ENCODE peak calls at places on chromosomes 6 and 20, in seven cellular contexts. D is lower lobe of right lung; C is activated CD8-positive, alpha-beta memory T cell treated with anti-CD3 and anti-CD28 coated beads for 24 hours; I is NCI-H345; W is fibroblast of lung; S is mesothelial cell of epicardium; Q is HEK293T. V is an unnamed sample.

GRCh38 chr6:30006170-30007131 is 54.6 kb upstream of the POLR1H start:
- DNase-seq in D (peak), C (peak), I (no peak), W (no peak), S (no peak), Q (no peak), V (no peak)

GRCh38 chr20:37729909-37730308 is 36.1 kb downstream of the CTNNBL1 start:
- DNase-seq in D (no peak), C (no peak), I (no peak), W (peak), S (no peak), Q (no peak), V (no peak)

GRCh38 chr20:15708984-15709598 is 864.2 kb downstream of the KIF16B start:
- DNase-seq in D (peak), C (peak), I (peak), W (peak), S (peak), Q (peak), V (no peak)

GRCh38 chr6:35400901-35401311 is 51.2 kb upstream of the FANCE start:
- DNase-seq in D (no peak), C (no peak), I (peak), W (peak), S (no peak), Q (no peak), V (no peak)

GRCh38 chr6:131894735-131895424 is 56.3 kb downstream of the CCN2 start:
- DNase-seq in D (no peak), C (no peak), I (no peak), W (no peak), S (no peak), Q (no peak), V (no peak)

GRCh38 chr20:58627212-58628072 is 23.6 kb upstream of the STX16 start:
- DNase-seq in D (no peak), C (no peak), I (no peak), W (no peak), S (no peak), Q (no peak), V (no peak)

GRCh38 chr20:3727333-3728035 is 5.0 kb upstream of the HSPA12B start:
- DNase-seq in D (no peak), C (no peak), I (no peak), W (peak), S (no peak), Q (no peak), V (no peak)

GRCh38 chr6:129195666-129196065 is 312.7 kb downstream of the LAMA2 start:
- DNase-seq in D (no peak), C (no peak), I (no peak), W (no peak), S (no peak), Q (peak), V (no peak)

GRCh38 chr6:98433325-98433724 is 401.0 kb upstream of the POU3F2 start:
- DNase-seq in D (no peak), C (no peak), I (no peak), W (no peak), S (no peak), Q (no peak), V (no peak)

GRCh38 chr6:85449388-85449817 is 480 bp upstream of the NT5E start:
- DNase-seq in D (no peak), C (peak), I (no peak), W (peak), S (no peak), Q (no peak), V (no peak)

GRCh38 chr20:20668639-20669038 is 43.8 kb downstream of the RALGAPA2 start:
- DNase-seq in D (no peak), C (no peak), I (no peak), W (peak), S (no peak), Q (no peak), V (no peak)

GRCh38 chr6:34462561-34462971 is 3.3 kb upstream of the PACSIN1 start:
- DNase-seq in D (no peak), C (no peak), I (no peak), W (no peak), S (no peak), Q (peak), V (peak)

GRCh38 chr6:52595000-52595795 is 18.3 kb upstream of the TRAM2 start:
- DNase-seq in D (no peak), C (no peak), I (no peak), W (peak), S (no peak), Q (no peak), V (peak)

GRCh38 chr6:116144590-116144989 is 18.7 kb upstream of the COL10A1 start:
- DNase-seq in D (no peak), C (no peak), I (no peak), W (peak), S (no peak), Q (no peak), V (no peak)

GRCh38 chr6:138113588-138114210 is 6.5 kb upstream of the PERP start:
- DNase-seq in D (no peak), C (no peak), I (peak), W (no peak), S (no peak), Q (no peak), V (no peak)

GRCh38 chr6:33264015-33264414 is 7.7 kb downstream of the VPS52 start:
- DNase-seq in D (no peak), C (no peak), I (no peak), W (no peak), S (no peak), Q (no peak), V (no peak)

GRCh38 chr20:34948030-34948429 is 7.6 kb downstream of the GSS start:
- DNase-seq in D (no peak), C (no peak), I (no peak), W (peak), S (no peak), Q (no peak), V (no peak)

GRCh38 chr6:32188381-32189081 is 1.5 kb downstream of the PBX2 start:
- DNase-seq in D (no peak), C (no peak), I (no peak), W (peak), S (no peak), Q (no peak), V (no peak)

GRCh38 chr20:63272105-63273078 is at the start of gene ARFGAP1:
- DNase-seq in D (peak), C (peak), I (peak), W (peak), S (peak), Q (peak), V (peak)

GRCh38 chr20:3051385-3052019 is 5.7 kb downstream of the MRPS26 start:
- DNase-seq in D (no peak), C (no peak), I (no peak), W (no peak), S (no peak), Q (no peak), V (no peak)

GRCh38 chr6:105793132-105793531 is 293.0 kb upstream of the PRDM1 start:
- DNase-seq in D (no peak), C (no peak), I (no peak), W (no peak), S (no peak), Q (no peak), V (no peak)

GRCh38 chr6:13407709-13408695 is 79.4 kb downstream of the GFOD1 start:
- DNase-seq in D (peak), C (no peak), I (no peak), W (peak), S (no peak), Q (no peak), V (peak)

GRCh38 chr6:165636415-165637048 is 26.5 kb downstream of the PDE10A start:
- DNase-seq in D (no peak), C (no peak), I (no peak), W (peak), S (no peak), Q (no peak), V (no peak)

GRCh38 chr6:112690497-112691202 is 343.5 kb downstream of the RFPL4B start:
- DNase-seq in D (no peak), C (no peak), I (no peak), W (peak), S (no peak), Q (no peak), V (no peak)

GRCh38 chr20:36646678-36647077 is 682 bp upstream of the SLA2 start:
- DNase-seq in D (no peak), C (no peak), I (no peak), W (no peak), S (no peak), Q (no peak), V (no peak)

GRCh38 chr6:170057034-170057734 is 233.7 kb downstream of the DLL1 start:
- DNase-seq in D (peak), C (no peak), I (no peak), W (no peak), S (no peak), Q (no peak), V (no peak)

GRCh38 chr6:21679761-21680265 is 86.3 kb downstream of the SOX4 start:
- DNase-seq in D (no peak), C (no peak), I (no peak), W (peak), S (no peak), Q (no peak), V (no peak)

GRCh38 chr20:1832634-1833033 is 62.6 kb upstream of the SIRPA start:
- DNase-seq in D (no peak), C (no peak), I (peak), W (no peak), S (no peak), Q (no peak), V (no peak)

GRCh38 chr6:142732790-142733189 is 212.2 kb downstream of the HIVEP2 start:
- DNase-seq in D (no peak), C (no peak), I (no peak), W (no peak), S (no peak), Q (no peak), V (no peak)

GRCh38 chr6:128964233-128964755 is 81.4 kb downstream of the LAMA2 start:
- DNase-seq in D (no peak), C (no peak), I (no peak), W (no peak), S (no peak), Q (no peak), V (no peak)

GRCh38 chr20:36549942-36550796 is 8.8 kb downstream of the MYL9 start:
- DNase-seq in D (no peak), C (no peak), I (no peak), W (no peak), S (no peak), Q (no peak), V (no peak)

GRCh38 chr6:138509371-138509770 is 10.1 kb upstream of the NHSL1 start:
- DNase-seq in D (no peak), C (no peak), I (peak), W (peak), S (no peak), Q (peak), V (peak)

GRCh38 chr6:69026243-69026642 is 391.2 kb downstream of the ADGRB3 start:
- DNase-seq in D (no peak), C (no peak), I (no peak), W (peak), S (no peak), Q (no peak), V (no peak)

V was measured in NCI-H460.